ENCODE peak calls at places on chromosomes 16 and 17, in four cellular contexts. One of them, this sample, is unnamed. For H3K4me1 and H3K36me3, the result is how much of the 10 kb centered on the place peaks cover.

GRCh38 chr17:4073983-4074830 is 68.6 kb downstream of the ZZEF1 start:
- DNase-seq in fibroblast of lung: no peak
- DNase-seq in heart left ventricle: no peak
- DNase-seq in breast epithelium: no peak
- DNase-seq in this sample: no peak

GRCh38 chr16:56491657-56492261 is 28.1 kb downstream of the BBS2 start:
- DNase-seq in breast epithelium: no peak
- DNase-seq in heart left ventricle: no peak
- DNase-seq in fibroblast of lung: no peak
- DNase-seq in this sample: no peak

GRCh38 chr16:12646490-12647274 is 157.0 kb downstream of the CPPED1 start:
- DNase-seq in fibroblast of lung: no peak
- DNase-seq in heart left ventricle: no peak
- DNase-seq in breast epithelium: no peak
- DNase-seq in this sample: no peak

GRCh38 chr16:14007460-14007859 is 63.7 kb upstream of the MRTFB start:
- DNase-seq in breast epithelium: no peak
- DNase-seq in fibroblast of lung: peak
- DNase-seq in heart left ventricle: no peak
- DNase-seq in this sample: no peak

GRCh38 chr17:28968269-28968913 is 17.1 kb upstream of the PHF12 start:
- DNase-seq in breast epithelium: no peak
- DNase-seq in fibroblast of lung: no peak
- DNase-seq in heart left ventricle: peak
- DNase-seq in this sample: no peak

GRCh38 chr17:47727704-47728036 is 5.4 kb upstream of the TBX21 start:
- DNase-seq in breast epithelium: no peak
- DNase-seq in fibroblast of lung: no peak
- DNase-seq in heart left ventricle: peak
- DNase-seq in this sample: no peak

GRCh38 chr17:48002920-48003685 is 32.2 kb downstream of the CDK5RAP3 start:
- DNase-seq in heart left ventricle: no peak
- DNase-seq in breast epithelium: no peak
- DNase-seq in fibroblast of lung: no peak
- DNase-seq in this sample: no peak

GRCh38 chr17:30347488-30347887 is 13.6 kb upstream of the TMIGD1 start:
- DNase-seq in fibroblast of lung: no peak
- DNase-seq in breast epithelium: no peak
- DNase-seq in heart left ventricle: no peak
- DNase-seq in this sample: no peak

GRCh38 chr17:40092581-40092980 is 7.8 kb downstream of the NR1D1 start:
- DNase-seq in fibroblast of lung: no peak
- DNase-seq in heart left ventricle: no peak
- DNase-seq in breast epithelium: no peak
- DNase-seq in this sample: no peak

GRCh38 chr16:77298638-77299360 is 99.6 kb downstream of the SYCE1L start:
- DNase-seq in heart left ventricle: no peak
- DNase-seq in breast epithelium: no peak
- DNase-seq in fibroblast of lung: peak
- DNase-seq in this sample: no peak

GRCh38 chr16:57061084-57061905 is 31.1 kb upstream of the CPNE2 start:
- DNase-seq in heart left ventricle: peak
- DNase-seq in breast epithelium: peak
- DNase-seq in fibroblast of lung: peak
- DNase-seq in this sample: peak

GRCh38 chr17:30920282-30920681 is 1.5 kb upstream of the ADAP2 start:
- DNase-seq in fibroblast of lung: peak
- DNase-seq in heart left ventricle: peak
- DNase-seq in breast epithelium: no peak
- DNase-seq in this sample: peak

GRCh38 chr16:87945351-87946042 is 5.7 kb upstream of the BANP start:
- DNase-seq in fibroblast of lung: peak
- DNase-seq in breast epithelium: peak
- DNase-seq in heart left ventricle: peak
- DNase-seq in this sample: peak

GRCh38 chr17:60248618-60249516 is 99.1 kb downstream of the CA4 start:
- DNase-seq in fibroblast of lung: no peak
- DNase-seq in breast epithelium: no peak
- DNase-seq in heart left ventricle: no peak
- DNase-seq in this sample: no peak

GRCh38 chr16:72666267-72666666 is 381.7 kb downstream of the ZFHX3 start:
- DNase-seq in fibroblast of lung: peak
- DNase-seq in breast epithelium: no peak
- DNase-seq in heart left ventricle: no peak
- DNase-seq in this sample: no peak

GRCh38 chr16:759110-759910 is 1.2 kb upstream of the MSLN start:
- DNase-seq in heart left ventricle: no peak
- DNase-seq in breast epithelium: no peak
- DNase-seq in fibroblast of lung: no peak
- DNase-seq in this sample: no peak

GRCh38 chr17:6660101-6660500 is 8.5 kb downstream of the C17orf100 start:
- DNase-seq in breast epithelium: no peak
- DNase-seq in fibroblast of lung: no peak
- DNase-seq in heart left ventricle: no peak
- DNase-seq in this sample: no peak

GRCh38 chr17:12282056-12282455 is 261.4 kb downstream of the MAP2K4 start:
- DNase-seq in fibroblast of lung: peak
- DNase-seq in breast epithelium: no peak
- DNase-seq in heart left ventricle: no peak
- DNase-seq in this sample: no peak

GRCh38 chr17:57868775-57869598 is 19.1 kb upstream of the MRPS23 start:
- DNase-seq in fibroblast of lung: no peak
- DNase-seq in breast epithelium: no peak
- DNase-seq in heart left ventricle: no peak
- DNase-seq in this sample: no peak

GRCh38 chr17:2173005-2173404 is 118.1 kb downstream of the HIC1 start:
- DNase-seq in heart left ventricle: no peak
- DNase-seq in breast epithelium: no peak
- DNase-seq in fibroblast of lung: peak
- DNase-seq in this sample: no peak

GRCh38 chr16:81324808-81325207 is 10.0 kb downstream of the GAN start:
- DNase-seq in breast epithelium: no peak
- DNase-seq in heart left ventricle: no peak
- DNase-seq in fibroblast of lung: no peak
- DNase-seq in this sample: no peak

GRCh38 chr17:21512307-21513011 is 136.3 kb downstream of the KCNJ12 start:
- DNase-seq in breast epithelium: no peak
- DNase-seq in heart left ventricle: no peak
- DNase-seq in fibroblast of lung: no peak
- DNase-seq in this sample: no peak
- H3K4me3 ChIP-seq in breast epithelium: no peak
- H3K4me3 ChIP-seq in heart left ventricle: peak
- H3K4me3 ChIP-seq in fibroblast of lung: no peak
- H3K4me3 ChIP-seq in this sample: peak

GRCh38 chr17:64005734-64006167 is 7.6 kb downstream of the PRR29 start:
- DNase-seq in heart left ventricle: no peak
- DNase-seq in fibroblast of lung: no peak
- DNase-seq in breast epithelium: no peak
- DNase-seq in this sample: no peak
- H3K4me1 ChIP-seq in heart left ventricle: under half
- H3K4me1 ChIP-seq in fibroblast of lung: under half
- H3K4me1 ChIP-seq in breast epithelium: under half
- H3K4me1 ChIP-seq in this sample: half or more

GRCh38 chr16:23575834-23576233 is 18.3 kb downstream of the UBFD1 start:
- DNase-seq in fibroblast of lung: no peak
- DNase-seq in breast epithelium: no peak
- DNase-seq in heart left ventricle: no peak
- DNase-seq in this sample: no peak
- H3K36me3 ChIP-seq in fibroblast of lung: under half
- H3K36me3 ChIP-seq in breast epithelium: under half
- H3K36me3 ChIP-seq in heart left ventricle: half or more
- H3K36me3 ChIP-seq in this sample: half or more

GRCh38 chr16:46768809-46769208 is 20.7 kb upstream of the MYLK3 start:
- DNase-seq in breast epithelium: no peak
- DNase-seq in fibroblast of lung: no peak
- DNase-seq in heart left ventricle: no peak
- DNase-seq in this sample: no peak
- H3K4me3 ChIP-seq in breast epithelium: no peak
- H3K4me3 ChIP-seq in fibroblast of lung: no peak
- H3K4me3 ChIP-seq in heart left ventricle: no peak
- H3K4me3 ChIP-seq in this sample: no peak

DNA sequence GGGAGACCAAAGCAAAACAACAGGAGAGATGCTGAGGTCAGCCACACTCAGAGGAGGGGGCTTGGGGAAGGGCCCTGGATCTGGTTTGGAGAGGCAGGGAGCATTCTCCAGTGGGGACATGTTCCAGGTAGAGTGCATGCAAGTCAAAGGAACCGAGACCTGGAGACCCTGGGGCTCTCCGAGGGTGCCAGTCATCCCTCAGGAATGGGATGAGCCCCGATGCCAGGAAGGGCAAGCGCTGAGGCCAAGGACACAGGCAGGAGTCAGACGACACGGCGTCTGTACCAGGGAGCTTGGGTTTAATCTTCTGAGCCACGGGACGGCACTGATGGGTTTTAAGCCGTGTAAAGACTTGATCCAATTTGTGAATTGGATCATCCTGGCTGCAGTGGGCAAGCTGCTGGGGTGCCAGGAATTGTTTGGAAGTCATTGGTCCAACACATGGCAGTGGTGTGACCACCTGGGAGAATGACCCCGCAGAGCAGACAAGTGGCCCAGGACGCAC is 32.9 kb upstream of the ANKRD40CL start:
- DNase-seq in breast epithelium: peak
- DNase-seq in heart left ventricle: no peak
- DNase-seq in fibroblast of lung: no peak
- DNase-seq in this sample: no peak
- H3K4me1 ChIP-seq in breast epithelium: under half
- H3K4me1 ChIP-seq in heart left ventricle: under half
- H3K4me1 ChIP-seq in fibroblast of lung: under half
- H3K4me1 ChIP-seq in this sample: under half